ENCODE peak calls at places on chromosomes 11 and 22, in eight cellular contexts. One of them, this sample, is unnamed.

GRCh38 chr11:69014084-69014935 is 1.3 kb upstream of the MRGPRF start:
- DNase-seq in stimulated activated CD4-positive, alpha-beta T cell treated with anti-CD3 and anti-CD28 coated beads, TNF-alpha, amount 100 ng/mL, for 4 hours: no peak
- DNase-seq in hypothalamus: no peak
- DNase-seq in HL-60: no peak
- DNase-seq in H4: no peak
- DNase-seq in activated gamma-delta T cell treated with Interleukin-2 at 50 U/mL for 16 hours: no peak
- DNase-seq in Calu3: no peak
- DNase-seq in HTR-8/SVneo: no peak
- DNase-seq in this sample: peak; percentile 66

GRCh38 chr11:63444181-63444580 is 46.8 kb downstream of the PLAAT5 start:
- DNase-seq in stimulated activated CD4-positive, alpha-beta T cell treated with anti-CD3 and anti-CD28 coated beads, TNF-alpha, amount 100 ng/mL, for 4 hours: no peak
- DNase-seq in hypothalamus: no peak
- DNase-seq in HL-60: no peak
- DNase-seq in H4: no peak
- DNase-seq in activated gamma-delta T cell treated with Interleukin-2 at 50 U/mL for 16 hours: no peak
- DNase-seq in Calu3: no peak
- DNase-seq in HTR-8/SVneo: no peak
- DNase-seq in this sample: no peak

GRCh38 chr22:30000566-30000965 is 79.7 kb upstream of the HORMAD2 start:
- DNase-seq in stimulated activated CD4-positive, alpha-beta T cell treated with anti-CD3 and anti-CD28 coated beads, TNF-alpha, amount 100 ng/mL, for 4 hours: no peak
- DNase-seq in hypothalamus: no peak
- DNase-seq in HL-60: no peak
- DNase-seq in H4: no peak
- DNase-seq in activated gamma-delta T cell treated with Interleukin-2 at 50 U/mL for 16 hours: no peak
- DNase-seq in Calu3: no peak
- DNase-seq in HTR-8/SVneo: no peak
- DNase-seq in this sample: no peak

GRCh38 chr11:86523738-86524602 is 148.4 kb downstream of the ME3 start:
- DNase-seq in stimulated activated CD4-positive, alpha-beta T cell treated with anti-CD3 and anti-CD28 coated beads, TNF-alpha, amount 100 ng/mL, for 4 hours: no peak
- DNase-seq in hypothalamus: no peak
- DNase-seq in HL-60: no peak
- DNase-seq in H4: peak; percentile 82
- DNase-seq in activated gamma-delta T cell treated with Interleukin-2 at 50 U/mL for 16 hours: no peak
- DNase-seq in Calu3: peak; percentile 29
- DNase-seq in HTR-8/SVneo: peak; percentile 81
- DNase-seq in this sample: peak; percentile 55

GRCh38 chr11:120248551-120249278 is 8.8 kb downstream of the POU2F3 start:
- DNase-seq in stimulated activated CD4-positive, alpha-beta T cell treated with anti-CD3 and anti-CD28 coated beads, TNF-alpha, amount 100 ng/mL, for 4 hours: no peak
- DNase-seq in hypothalamus: no peak
- DNase-seq in HL-60: no peak
- DNase-seq in H4: peak; percentile 55
- DNase-seq in activated gamma-delta T cell treated with Interleukin-2 at 50 U/mL for 16 hours: no peak
- DNase-seq in Calu3: no peak
- DNase-seq in HTR-8/SVneo: no peak
- DNase-seq in this sample: no peak

GRCh38 chr11:85634747-85635146 is 6.4 kb downstream of the TMEM126B start:
- DNase-seq in stimulated activated CD4-positive, alpha-beta T cell treated with anti-CD3 and anti-CD28 coated beads, TNF-alpha, amount 100 ng/mL, for 4 hours: no peak
- DNase-seq in hypothalamus: no peak
- DNase-seq in HL-60: no peak
- DNase-seq in H4: no peak
- DNase-seq in activated gamma-delta T cell treated with Interleukin-2 at 50 U/mL for 16 hours: no peak
- DNase-seq in Calu3: no peak
- DNase-seq in HTR-8/SVneo: no peak
- DNase-seq in this sample: no peak

GRCh38 chr11:110478410-110478809 is 48.7 kb downstream of the FDX1 start:
- DNase-seq in stimulated activated CD4-positive, alpha-beta T cell treated with anti-CD3 and anti-CD28 coated beads, TNF-alpha, amount 100 ng/mL, for 4 hours: no peak
- DNase-seq in hypothalamus: no peak
- DNase-seq in HL-60: no peak
- DNase-seq in H4: peak; percentile 15
- DNase-seq in activated gamma-delta T cell treated with Interleukin-2 at 50 U/mL for 16 hours: no peak
- DNase-seq in Calu3: no peak
- DNase-seq in HTR-8/SVneo: no peak
- DNase-seq in this sample: no peak

GRCh38 chr11:78277314-78277994 is 88.7 kb downstream of the USP35 start:
- DNase-seq in stimulated activated CD4-positive, alpha-beta T cell treated with anti-CD3 and anti-CD28 coated beads, TNF-alpha, amount 100 ng/mL, for 4 hours: no peak
- DNase-seq in hypothalamus: no peak
- DNase-seq in HL-60: peak; percentile 3
- DNase-seq in H4: no peak
- DNase-seq in activated gamma-delta T cell treated with Interleukin-2 at 50 U/mL for 16 hours: no peak
- DNase-seq in Calu3: peak; percentile 53
- DNase-seq in HTR-8/SVneo: no peak
- DNase-seq in this sample: peak; percentile 76

GRCh38 chr11:99671808-99672409 is 651.2 kb downstream of the CNTN5 start:
- DNase-seq in stimulated activated CD4-positive, alpha-beta T cell treated with anti-CD3 and anti-CD28 coated beads, TNF-alpha, amount 100 ng/mL, for 4 hours: no peak
- DNase-seq in hypothalamus: no peak
- DNase-seq in HL-60: no peak
- DNase-seq in H4: no peak
- DNase-seq in activated gamma-delta T cell treated with Interleukin-2 at 50 U/mL for 16 hours: no peak
- DNase-seq in Calu3: no peak
- DNase-seq in HTR-8/SVneo: no peak
- DNase-seq in this sample: no peak

GRCh38 chr22:31628362-31628761 is 33.7 kb downstream of the PISD start:
- DNase-seq in stimulated activated CD4-positive, alpha-beta T cell treated with anti-CD3 and anti-CD28 coated beads, TNF-alpha, amount 100 ng/mL, for 4 hours: no peak
- DNase-seq in hypothalamus: no peak
- DNase-seq in HL-60: no peak
- DNase-seq in H4: no peak
- DNase-seq in activated gamma-delta T cell treated with Interleukin-2 at 50 U/mL for 16 hours: no peak
- DNase-seq in Calu3: no peak
- DNase-seq in HTR-8/SVneo: no peak
- DNase-seq in this sample: no peak

GRCh38 chr22:35392357-35392756 is 7.6 kb upstream of the MCM5 start:
- DNase-seq in stimulated activated CD4-positive, alpha-beta T cell treated with anti-CD3 and anti-CD28 coated beads, TNF-alpha, amount 100 ng/mL, for 4 hours: no peak
- DNase-seq in hypothalamus: no peak
- DNase-seq in HL-60: no peak
- DNase-seq in H4: no peak
- DNase-seq in activated gamma-delta T cell treated with Interleukin-2 at 50 U/mL for 16 hours: no peak
- DNase-seq in Calu3: no peak
- DNase-seq in HTR-8/SVneo: no peak
- DNase-seq in this sample: no peak

GRCh38 chr22:23704829-23705228 is 14.0 kb downstream of the RGL4 start:
- DNase-seq in stimulated activated CD4-positive, alpha-beta T cell treated with anti-CD3 and anti-CD28 coated beads, TNF-alpha, amount 100 ng/mL, for 4 hours: no peak
- DNase-seq in hypothalamus: no peak
- DNase-seq in HL-60: no peak
- DNase-seq in H4: no peak
- DNase-seq in activated gamma-delta T cell treated with Interleukin-2 at 50 U/mL for 16 hours: no peak
- DNase-seq in Calu3: no peak
- DNase-seq in HTR-8/SVneo: no peak
- DNase-seq in this sample: no peak

GRCh38 chr11:75896843-75897419 is 81.9 kb downstream of the UVRAG start:
- DNase-seq in stimulated activated CD4-positive, alpha-beta T cell treated with anti-CD3 and anti-CD28 coated beads, TNF-alpha, amount 100 ng/mL, for 4 hours: no peak
- DNase-seq in hypothalamus: no peak
- DNase-seq in HL-60: no peak
- DNase-seq in H4: peak; percentile 12
- DNase-seq in activated gamma-delta T cell treated with Interleukin-2 at 50 U/mL for 16 hours: no peak
- DNase-seq in Calu3: no peak
- DNase-seq in HTR-8/SVneo: peak; percentile 41
- DNase-seq in this sample: no peak

GRCh38 chr11:125358254-125358840 is 137.7 kb downstream of the FEZ1 start:
- DNase-seq in stimulated activated CD4-positive, alpha-beta T cell treated with anti-CD3 and anti-CD28 coated beads, TNF-alpha, amount 100 ng/mL, for 4 hours: no peak
- DNase-seq in hypothalamus: no peak
- DNase-seq in HL-60: no peak
- DNase-seq in H4: no peak
- DNase-seq in activated gamma-delta T cell treated with Interleukin-2 at 50 U/mL for 16 hours: no peak
- DNase-seq in Calu3: no peak
- DNase-seq in HTR-8/SVneo: no peak
- DNase-seq in this sample: no peak